ENCODE peak calls at places on chromosomes 7 and 10, in seven cellular contexts. N is fibroblast of mammary gland, J is dorsolateral prefrontal cortex, I is RWPE1, K is substantia nigra, R is Ammon's horn, M is PC-3. Z is an unnamed sample.

GRCh38 chr10:107496594-107496993 is 332.1 kb upstream of the SORCS1 start:
- DNase-seq in N (no peak), J (no peak), I (no peak), K (no peak), R (no peak), M (no peak), Z (no peak)

GRCh38 chr7:20509892-20510645 is 105.4 kb upstream of the ABCB5 start:
- DNase-seq in N (no peak), J (no peak), I (no peak), K (no peak), R (no peak), M (no peak), Z (no peak)

GRCh38 chr10:122112625-122113160 is 123.7 kb downstream of the TACC2 start:
- DNase-seq in N (peak), J (no peak), I (peak), K (peak), R (peak), M (peak), Z (peak)

GRCh38 chr7:34756025-34756437 is 98.0 kb downstream of the NPSR1 start:
- DNase-seq in N (no peak), J (peak), I (no peak), K (no peak), R (no peak), M (no peak), Z (no peak)

GRCh38 chr7:128427289-128427891 is 17.6 kb upstream of the IMPDH1 start:
- DNase-seq in N (peak), J (no peak), I (peak), K (no peak), R (peak), M (peak), Z (peak)

GRCh38 chr7:130492519-130493274 is 812 bp downstream of the MEST start:
- DNase-seq in N (no peak), J (no peak), I (no peak), K (no peak), R (no peak), M (no peak), Z (no peak)

GRCh38 chr7:24752073-24752800 is 5.0 kb downstream of the GSDME start:
- DNase-seq in N (no peak), J (no peak), I (no peak), K (no peak), R (no peak), M (no peak), Z (no peak)

GRCh38 chr10:72058347-72058898 is 29.9 kb downstream of the SPOCK2 start:
- DNase-seq in N (no peak), J (no peak), I (no peak), K (no peak), R (no peak), M (no peak), Z (no peak)

GRCh38 chr10:125163803-125164202 is 3.4 kb upstream of the CTBP2 start:
- DNase-seq in N (no peak), J (no peak), I (no peak), K (no peak), R (no peak), M (no peak), Z (no peak)

GRCh38 chr10:132558516-132559413 is 21.2 kb downstream of the INPP5A start:
- DNase-seq in N (no peak), J (no peak), I (no peak), K (no peak), R (no peak), M (no peak), Z (no peak)

GRCh38 chr10:110013615-110014293 is 6.0 kb downstream of the ADD3 start:
- DNase-seq in N (peak), J (no peak), I (peak), K (no peak), R (no peak), M (peak), Z (peak)

GRCh38 chr7:129210256-129210988 is 14.4 kb upstream of the AHCYL2 start:
- DNase-seq in N (peak), J (peak), I (peak), K (peak), R (peak), M (peak), Z (no peak)

GRCh38 chr10:14698487-14699170 is 76.1 kb downstream of the FAM107B start:
- DNase-seq in N (peak), J (no peak), I (peak), K (no peak), R (no peak), M (peak), Z (peak)

GRCh38 chr7:92691578-92691977 is 101.4 kb upstream of the FAM133B start:
- DNase-seq in N (peak), J (no peak), I (peak), K (no peak), R (no peak), M (peak), Z (no peak)

GRCh38 chr10:123150229-123150985 is 2.5 kb downstream of the HMX2 start:
- DNase-seq in N (no peak), J (no peak), I (no peak), K (no peak), R (no peak), M (no peak), Z (no peak)

GRCh38 chr7:45937301-45937700 is 16.2 kb upstream of the IGFBP3 start:
- DNase-seq in N (no peak), J (no peak), I (no peak), K (no peak), R (no peak), M (no peak), Z (peak)

Z was measured in foreskin keratinocyte.